ENCODE peak calls at places on chromosome 13, in six cellular contexts. One of them, this sample, is unnamed.

GRCh38 chr13:48563611-48564010 is 30.7 kb upstream of the RCBTB2 start:
- DNase-seq in uterus: no peak
- DNase-seq in IMR-90: no peak
- DNase-seq in RWPE1: no peak
- DNase-seq in adrenal gland: no peak
- DNase-seq in breast epithelium: no peak
- DNase-seq in this sample: no peak

GRCh38 chr13:112117955-112118302 is 51.0 kb downstream of the SOX1 start:
- DNase-seq in uterus: no peak
- DNase-seq in IMR-90: no peak
- DNase-seq in RWPE1: no peak
- DNase-seq in adrenal gland: no peak
- DNase-seq in breast epithelium: no peak
- DNase-seq in this sample: no peak

GRCh38 chr13:47499358-47500150 is 501.5 kb downstream of the SUCLA2 start:
- DNase-seq in uterus: no peak
- DNase-seq in IMR-90: peak
- DNase-seq in RWPE1: peak
- DNase-seq in adrenal gland: no peak
- DNase-seq in breast epithelium: no peak
- DNase-seq in this sample: peak

GRCh38 chr13:33206425-33206824 is 79.1 kb downstream of the STARD13 start:
- DNase-seq in uterus: no peak
- DNase-seq in IMR-90: peak
- DNase-seq in RWPE1: no peak
- DNase-seq in adrenal gland: no peak
- DNase-seq in breast epithelium: no peak
- DNase-seq in this sample: no peak

GRCh38 chr13:26585136-26585535 is 27.7 kb downstream of the WASF3 start:
- DNase-seq in uterus: no peak
- DNase-seq in IMR-90: peak
- DNase-seq in RWPE1: no peak
- DNase-seq in adrenal gland: no peak
- DNase-seq in breast epithelium: no peak
- DNase-seq in this sample: no peak

GRCh38 chr13:99657848-99658265 is 156.6 kb downstream of the TM9SF2 start:
- DNase-seq in uterus: peak
- DNase-seq in IMR-90: no peak
- DNase-seq in RWPE1: no peak
- DNase-seq in adrenal gland: no peak
- DNase-seq in breast epithelium: no peak
- DNase-seq in this sample: no peak

GRCh38 chr13:88761145-88761544 is 1090.0 kb downstream of the SLITRK5 start:
- DNase-seq in uterus: no peak
- DNase-seq in IMR-90: no peak
- DNase-seq in RWPE1: no peak
- DNase-seq in adrenal gland: no peak
- DNase-seq in breast epithelium: no peak
- DNase-seq in this sample: no peak

GRCh38 chr13:71493189-71493588 is 373.8 kb downstream of the DACH1 start:
- DNase-seq in uterus: no peak
- DNase-seq in IMR-90: no peak
- DNase-seq in RWPE1: no peak
- DNase-seq in adrenal gland: no peak
- DNase-seq in breast epithelium: no peak
- DNase-seq in this sample: no peak

GRCh38 chr13:102277286-102277685 is 124.6 kb downstream of the FGF14 start:
- DNase-seq in uterus: peak
- DNase-seq in IMR-90: no peak
- DNase-seq in RWPE1: no peak
- DNase-seq in adrenal gland: no peak
- DNase-seq in breast epithelium: no peak
- DNase-seq in this sample: no peak

GRCh38 chr13:24116103-24116502 is 44.4 kb upstream of the SPATA13 start:
- DNase-seq in uterus: no peak
- DNase-seq in IMR-90: no peak
- DNase-seq in RWPE1: no peak
- DNase-seq in adrenal gland: no peak
- DNase-seq in breast epithelium: no peak
- DNase-seq in this sample: no peak

GRCh38 chr13:42786696-42787095 is 5.3 kb downstream of the FAM216B start:
- DNase-seq in uterus: no peak
- DNase-seq in IMR-90: no peak
- DNase-seq in RWPE1: no peak
- DNase-seq in adrenal gland: no peak
- DNase-seq in breast epithelium: no peak
- DNase-seq in this sample: no peak

GRCh38 chr13:106610511-106610910 is 42.6 kb upstream of the ARGLU1 start:
- DNase-seq in uterus: no peak
- DNase-seq in IMR-90: peak
- DNase-seq in RWPE1: peak
- DNase-seq in adrenal gland: no peak
- DNase-seq in breast epithelium: no peak
- DNase-seq in this sample: peak

GRCh38 chr13:60591348-60591747 is 194.3 kb downstream of the TDRD3 start:
- DNase-seq in uterus: no peak
- DNase-seq in IMR-90: peak
- DNase-seq in RWPE1: peak
- DNase-seq in adrenal gland: no peak
- DNase-seq in breast epithelium: no peak
- DNase-seq in this sample: peak

GRCh38 chr13:73215807-73216206 is 157.0 kb downstream of the KLF5 start:
- DNase-seq in uterus: no peak
- DNase-seq in IMR-90: peak
- DNase-seq in RWPE1: no peak
- DNase-seq in adrenal gland: no peak
- DNase-seq in breast epithelium: no peak
- DNase-seq in this sample: peak

GRCh38 chr13:27266937-27267336 is 3.7 kb upstream of the RASL11A start:
- DNase-seq in uterus: no peak
- DNase-seq in IMR-90: peak
- DNase-seq in RWPE1: no peak
- DNase-seq in adrenal gland: no peak
- DNase-seq in breast epithelium: no peak
- DNase-seq in this sample: no peak

GRCh38 chr13:82833928-82834327 is 1048.3 kb downstream of the SLITRK1 start:
- DNase-seq in uterus: no peak
- DNase-seq in IMR-90: peak
- DNase-seq in RWPE1: no peak
- DNase-seq in adrenal gland: no peak
- DNase-seq in breast epithelium: no peak
- DNase-seq in this sample: no peak

GRCh38 chr13:60441761-60442160 is 44.7 kb downstream of the TDRD3 start:
- DNase-seq in uterus: no peak
- DNase-seq in IMR-90: no peak
- DNase-seq in RWPE1: no peak
- DNase-seq in adrenal gland: no peak
- DNase-seq in breast epithelium: no peak
- DNase-seq in this sample: no peak

GRCh38 chr13:101053694-101054093 is 362.6 kb downstream of the NALCN start:
- DNase-seq in uterus: no peak
- DNase-seq in IMR-90: peak
- DNase-seq in RWPE1: no peak
- DNase-seq in adrenal gland: no peak
- DNase-seq in breast epithelium: no peak
- DNase-seq in this sample: no peak

GRCh38 chr13:75418997-75419396 is 63.0 kb downstream of the TBC1D4 start:
- DNase-seq in uterus: no peak
- DNase-seq in IMR-90: peak
- DNase-seq in RWPE1: no peak
- DNase-seq in adrenal gland: no peak
- DNase-seq in breast epithelium: no peak
- DNase-seq in this sample: no peak

GRCh38 chr13:29154390-29154789 is 334.3 kb downstream of the MTUS2 start:
- DNase-seq in uterus: no peak
- DNase-seq in IMR-90: no peak
- DNase-seq in RWPE1: no peak
- DNase-seq in adrenal gland: no peak
- DNase-seq in breast epithelium: no peak
- DNase-seq in this sample: no peak

GRCh38 chr13:93066187-93066586 is 160.4 kb upstream of the GPC6 start:
- DNase-seq in uterus: no peak
- DNase-seq in IMR-90: peak
- DNase-seq in RWPE1: no peak
- DNase-seq in adrenal gland: peak
- DNase-seq in breast epithelium: no peak
- DNase-seq in this sample: peak

GRCh38 chr13:101919541-101920306 is 467.2 kb downstream of the ITGBL1 start:
- DNase-seq in uterus: no peak
- DNase-seq in IMR-90: peak
- DNase-seq in RWPE1: no peak
- DNase-seq in adrenal gland: no peak
- DNase-seq in breast epithelium: no peak
- DNase-seq in this sample: peak

GRCh38 chr13:99125335-99125915 is 75.2 kb upstream of the UBAC2 start:
- DNase-seq in uterus: no peak
- DNase-seq in IMR-90: no peak
- DNase-seq in RWPE1: no peak
- DNase-seq in adrenal gland: no peak
- DNase-seq in breast epithelium: no peak
- DNase-seq in this sample: peak

GRCh38 chr13:44758595-44759221 is 182.6 kb upstream of the TSC22D1 start:
- DNase-seq in uterus: no peak
- DNase-seq in IMR-90: peak
- DNase-seq in RWPE1: peak
- DNase-seq in adrenal gland: no peak
- DNase-seq in breast epithelium: no peak
- DNase-seq in this sample: peak

GRCh38 chr13:27613623-27614022 is 6.7 kb downstream of the LNX2 start:
- DNase-seq in uterus: no peak
- DNase-seq in IMR-90: no peak
- DNase-seq in RWPE1: no peak
- DNase-seq in adrenal gland: no peak
- DNase-seq in breast epithelium: no peak
- DNase-seq in this sample: no peak

GRCh38 chr13:110309661-110310524 is 2.8 kb downstream of the COL4A2 start:
- DNase-seq in uterus: no peak
- DNase-seq in IMR-90: no peak
- DNase-seq in RWPE1: no peak
- DNase-seq in adrenal gland: no peak
- DNase-seq in breast epithelium: no peak
- DNase-seq in this sample: no peak
- H3K27ac ChIP-seq in uterus: peak
- H3K27ac ChIP-seq in IMR-90: peak
- H3K27ac ChIP-seq in RWPE1: peak
- H3K27ac ChIP-seq in adrenal gland: peak
- H3K27ac ChIP-seq in breast epithelium: peak
- H3K27ac ChIP-seq in this sample: peak

GRCh38 chr13:50167224-50167947 is 152.1 kb downstream of the KCNRG start:
- DNase-seq in uterus: no peak
- DNase-seq in IMR-90: no peak
- DNase-seq in RWPE1: no peak
- DNase-seq in adrenal gland: no peak
- DNase-seq in breast epithelium: no peak
- DNase-seq in this sample: no peak

GRCh38 chr13:50167967-50168366 is 152.7 kb downstream of the KCNRG start:
- DNase-seq in uterus: no peak
- DNase-seq in IMR-90: no peak
- DNase-seq in RWPE1: no peak
- DNase-seq in adrenal gland: no peak
- DNase-seq in breast epithelium: no peak
- DNase-seq in this sample: no peak

GRCh38 chr13:50171585-50172282 is 156.5 kb downstream of the KCNRG start:
- DNase-seq in uterus: no peak
- DNase-seq in IMR-90: peak
- DNase-seq in RWPE1: no peak
- DNase-seq in adrenal gland: no peak
- DNase-seq in breast epithelium: no peak
- DNase-seq in this sample: peak

GRCh38 chr13:50168803-50169202 is 153.6 kb downstream of the KCNRG start:
- DNase-seq in uterus: no peak
- DNase-seq in IMR-90: no peak
- DNase-seq in RWPE1: no peak
- DNase-seq in adrenal gland: no peak
- DNase-seq in breast epithelium: no peak
- DNase-seq in this sample: no peak

DNA sequence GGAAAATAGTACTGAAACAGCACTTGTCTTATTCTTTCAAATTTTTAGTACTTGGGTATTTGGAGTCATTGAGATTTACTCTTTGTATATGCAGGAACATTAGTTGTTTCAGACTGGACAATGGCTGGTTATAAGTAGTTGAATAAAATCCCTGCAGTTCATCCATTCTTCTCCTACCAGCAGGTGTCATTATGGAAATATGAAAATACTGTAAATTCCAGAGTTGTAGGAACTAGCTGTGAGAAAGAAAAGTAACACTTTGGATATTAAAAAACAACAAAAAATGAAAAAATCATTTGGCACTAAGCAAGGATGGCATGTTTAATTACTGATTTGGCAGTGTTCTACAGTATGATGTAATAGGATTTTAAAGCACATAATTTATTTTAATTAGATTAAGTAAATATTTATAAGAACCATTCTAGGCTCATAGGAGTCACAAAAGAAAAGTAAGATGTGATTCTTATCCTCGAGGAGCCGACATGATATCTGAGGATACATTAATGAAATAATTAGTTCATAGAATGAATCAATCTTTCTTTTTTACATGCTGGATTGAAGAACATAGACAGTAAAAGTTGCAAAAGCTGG is 155.3 kb downstream of the KCNRG start:
- DNase-seq in uterus: no peak
- DNase-seq in IMR-90: peak
- DNase-seq in RWPE1: peak
- DNase-seq in adrenal gland: no peak
- DNase-seq in breast epithelium: no peak
- DNase-seq in this sample: peak
- TF ChIP-seq CTCF in uterus: peak
- TF ChIP-seq CTCF in IMR-90: peak
- TF ChIP-seq CTCF in RWPE1: peak
- TF ChIP-seq CTCF in adrenal gland: peak
- TF ChIP-seq CTCF in breast epithelium: peak
- TF ChIP-seq CTCF in this sample: peak

DNA sequence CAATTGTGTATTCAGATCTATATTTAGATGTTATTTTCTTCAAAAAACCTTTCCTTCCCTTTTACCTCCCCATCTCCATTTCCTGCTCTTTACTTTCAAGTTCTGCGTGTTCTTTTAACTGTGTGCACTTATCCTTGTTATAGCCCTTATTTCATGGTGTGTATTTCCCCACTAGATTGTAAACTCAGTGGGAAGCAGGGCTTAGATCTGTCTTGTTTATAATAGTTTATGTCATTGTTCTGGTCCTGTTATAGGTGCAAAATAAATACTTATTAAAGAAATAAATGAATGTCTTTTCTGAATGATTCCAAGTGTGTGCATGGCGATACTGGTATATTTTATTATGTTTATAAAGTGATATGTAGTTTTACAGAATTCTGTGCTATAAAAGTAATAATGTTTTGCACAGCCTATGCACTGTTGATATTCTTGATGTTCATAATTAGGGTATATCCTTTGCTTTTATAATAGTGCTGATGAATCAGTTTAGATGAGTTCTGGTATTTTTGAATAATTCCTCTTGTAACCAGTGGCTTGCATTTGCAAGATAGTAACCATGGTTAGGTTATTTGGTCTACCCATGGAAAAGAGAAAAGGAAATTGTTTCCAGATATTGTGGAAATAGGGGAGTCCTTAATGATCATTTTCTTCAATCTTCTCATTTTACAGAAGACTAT is 12.1 kb downstream of the NDFIP2 start:
- DNase-seq in uterus: no peak
- DNase-seq in IMR-90: no peak
- DNase-seq in RWPE1: no peak
- DNase-seq in adrenal gland: no peak
- DNase-seq in breast epithelium: no peak
- DNase-seq in this sample: no peak
- H3K27ac ChIP-seq in uterus: no peak
- H3K27ac ChIP-seq in IMR-90: no peak
- H3K27ac ChIP-seq in RWPE1: peak
- H3K27ac ChIP-seq in adrenal gland: peak
- H3K27ac ChIP-seq in breast epithelium: no peak
- H3K27ac ChIP-seq in this sample: peak

GRCh38 chr13:32142956-32143375 is 111.4 kb downstream of the FRY start:
- DNase-seq in uterus: no peak
- DNase-seq in IMR-90: peak
- DNase-seq in RWPE1: no peak
- DNase-seq in adrenal gland: no peak
- DNase-seq in breast epithelium: no peak
- DNase-seq in this sample: peak
- TF ChIP-seq CTCF in uterus: no peak
- TF ChIP-seq CTCF in IMR-90: no peak
- TF ChIP-seq CTCF in RWPE1: no peak
- TF ChIP-seq CTCF in adrenal gland: no peak
- TF ChIP-seq CTCF in breast epithelium: no peak
- TF ChIP-seq CTCF in this sample: no peak